ENCODE peak calls at places on chromosomes 5 and 9, in ten cellular contexts. E is CD4-positive, CD25-positive, alpha-beta regulatory T cell; Q is right cardiac atrium; L is A549; A is right lobe of liver; V is left ventricle myocardium inferior; K is esophagus squamous epithelium; S is kidney; X is gastrocnemius medialis; F is suprapubic skin. G is an unnamed sample. For H3K4me1, the result is how much of the 10 kb centered on the place peaks cover.

GRCh38 chr9:38026840-38027527 is 42.0 kb downstream of the SHB start:
- DNase-seq in Q (no peak), X (no peak), F (no peak), V (no peak), L (no peak), E (no peak), S (no peak), A (no peak), K (no peak), G (no peak)

GRCh38 chr5:56147679-56148230 is 85.4 kb downstream of the ANKRD55 start:
- DNase-seq in L (no peak), X (no peak), V (no peak), E (no peak), K (no peak), F (no peak), S (no peak), A (no peak), Q (no peak), G (no peak)

GRCh38 chr9:118170032-118170955 is 466.1 kb downstream of the TLR4 start:
- DNase-seq in S (peak), Q (no peak), E (no peak), L (peak), K (no peak), X (no peak), F (no peak), V (no peak), A (no peak), G (no peak)

GRCh38 chr5:127229185-127229889 is 61.3 kb upstream of the MEGF10 start:
- DNase-seq in S (peak), K (no peak), F (peak), L (peak), A (peak), Q (peak), X (peak), E (peak), V (peak), G (peak)

GRCh38 chr9:35945341-35946018 is 12.5 kb downstream of the OR2S2 start:
- DNase-seq in K (no peak), L (peak), A (peak), V (peak), Q (peak), F (peak), S (peak), E (peak), X (peak), G (no peak)

GRCh38 chr9:113985968-113986585 is 92.0 kb downstream of the AMBP start:
- DNase-seq in K (no peak), V (no peak), S (no peak), Q (no peak), A (no peak), E (no peak), X (no peak), L (no peak), F (no peak), G (no peak)

GRCh38 chr5:36373527-36374086 is 71.9 kb upstream of the RANBP3L start:
- DNase-seq in L (peak), S (peak), A (peak), F (peak), Q (peak), E (no peak), X (peak), K (no peak), V (peak), G (peak)

GRCh38 chr9:130450344-130451003 is 5.7 kb downstream of the ASS1 start:
- DNase-seq in F (no peak), S (peak), E (no peak), Q (peak), X (no peak), V (no peak), L (no peak), A (peak), K (no peak), G (no peak)

GRCh38 chr9:97514531-97514930 is 13.1 kb downstream of the TMOD1 start:
- DNase-seq in E (no peak), K (no peak), L (no peak), Q (no peak), V (peak), S (no peak), A (no peak), F (no peak), X (peak), G (peak)

GRCh38 chr9:33988219-33988890 is 60.3 kb downstream of the UBAP2 start:
- DNase-seq in E (peak), K (no peak), Q (no peak), X (no peak), V (no peak), F (no peak), L (no peak), S (no peak), A (no peak), G (no peak)

GRCh38 chr9:89778100-89779085 is 173.6 kb downstream of the GADD45G start:
- DNase-seq in L (no peak), F (peak), S (no peak), Q (peak), V (no peak), E (no peak), A (no peak), K (no peak), X (no peak), G (no peak)

GRCh38 chr5:33457124-33457523 is 16.4 kb downstream of the TARS1 start:
- DNase-seq in S (no peak), X (no peak), K (no peak), Q (no peak), F (no peak), E (no peak), V (no peak), L (no peak), A (no peak), G (no peak)

GRCh38 chr5:101561018-101561417 is 657.9 kb upstream of the ST8SIA4 start:
- DNase-seq in L (no peak), K (no peak), X (no peak), Q (no peak), F (no peak), S (no peak), E (no peak), A (no peak), V (no peak), G (no peak)

GRCh38 chr5:90871356-90871755 is 312.8 kb downstream of the ADGRV1 start:
- DNase-seq in L (no peak), Q (no peak), X (no peak), A (no peak), S (no peak), K (no peak), E (no peak), V (no peak), F (no peak), G (no peak)

DNA sequence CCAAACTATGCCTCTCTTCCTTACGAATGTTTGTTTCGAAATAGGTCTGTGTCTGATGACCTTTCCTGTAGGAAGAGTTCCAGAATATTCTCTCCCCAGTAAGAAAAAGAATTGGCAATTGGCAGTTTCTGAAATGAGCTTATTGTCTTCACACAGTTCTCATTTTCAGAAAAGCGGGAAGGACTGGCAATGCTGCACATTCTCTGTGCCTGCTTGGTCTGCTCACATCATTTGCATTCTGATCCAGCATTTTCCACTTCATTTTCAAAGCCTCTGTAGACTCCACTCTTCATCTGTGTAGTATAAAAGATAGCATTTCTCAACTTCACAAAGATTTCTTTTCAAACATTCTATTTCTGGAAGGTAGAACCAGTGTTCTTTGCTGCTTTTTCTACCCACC is 120.6 kb upstream of the CCDC112 start:
- DNase-seq in L (no peak), Q (no peak), K (no peak), F (no peak), A (no peak), X (no peak), V (no peak), E (no peak), S (no peak), G (no peak)
- H3K27ac ChIP-seq in L (no peak), Q (no peak), K (no peak), F (no peak), A (no peak), X (no peak), V (no peak), E (no peak), S (no peak), G (no peak)

GRCh38 chr9:92432972-92433548 is 8.8 kb upstream of the OMD start:
- DNase-seq in A (no peak), Q (no peak), V (no peak), F (no peak), E (no peak), X (no peak), K (no peak), L (no peak), S (no peak), G (no peak)

GRCh38 chr9:92438900-92439526 is 14.7 kb upstream of the OMD start:
- DNase-seq in F (no peak), V (no peak), K (no peak), Q (no peak), E (peak), S (no peak), X (no peak), A (no peak), L (peak), G (no peak)

GRCh38 chr9:92439921-92440750 is 15.9 kb upstream of the OMD start:
- DNase-seq in E (no peak), K (no peak), L (no peak), F (no peak), V (no peak), A (no peak), X (peak), S (no peak), Q (no peak), G (no peak)

GRCh38 chr9:92432350-92432749 is 8.1 kb upstream of the OMD start:
- DNase-seq in A (no peak), S (no peak), Q (no peak), E (no peak), F (no peak), X (no peak), K (no peak), V (no peak), L (no peak), G (no peak)

DNA sequence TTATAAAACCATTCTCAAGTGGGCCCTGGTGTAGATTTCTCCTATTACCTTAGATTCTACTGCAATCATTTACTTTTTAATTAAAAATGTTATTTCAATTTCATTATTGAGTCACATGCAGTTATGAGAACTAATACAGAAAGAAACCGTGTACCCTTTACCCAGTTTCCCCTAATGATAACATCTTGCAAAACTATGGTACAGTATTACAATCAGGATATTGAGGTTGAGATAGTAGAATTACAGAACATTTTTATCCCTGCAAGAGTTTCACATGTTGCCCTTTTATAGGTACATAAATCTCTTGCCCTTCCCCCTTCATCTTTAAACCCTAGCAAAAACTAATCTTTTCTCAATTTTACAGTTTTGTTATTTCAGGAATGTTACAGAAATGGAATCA is 11.0 kb upstream of the OMD start:
- DNase-seq in E (no peak), S (no peak), L (no peak), A (no peak), F (no peak), Q (no peak), V (no peak), K (no peak), X (no peak), G (no peak)
- H3K4me1 ChIP-seq in E (under half), S (under half), L (under half), A (under half), F (under half), Q (under half), V (under half), K (under half), X (under half), G (under half)

GRCh38 chr9:136011376-136011702 is 50.2 kb upstream of the UBAC1 start:
- DNase-seq in S (no peak), L (no peak), F (no peak), Q (no peak), E (no peak), X (no peak), K (no peak), A (no peak), V (no peak), G (no peak)
- H3K27ac ChIP-seq in S (peak), L (no peak), F (peak), Q (peak), E (no peak), X (peak), K (peak), A (peak), V (peak), G (peak)

DNA sequence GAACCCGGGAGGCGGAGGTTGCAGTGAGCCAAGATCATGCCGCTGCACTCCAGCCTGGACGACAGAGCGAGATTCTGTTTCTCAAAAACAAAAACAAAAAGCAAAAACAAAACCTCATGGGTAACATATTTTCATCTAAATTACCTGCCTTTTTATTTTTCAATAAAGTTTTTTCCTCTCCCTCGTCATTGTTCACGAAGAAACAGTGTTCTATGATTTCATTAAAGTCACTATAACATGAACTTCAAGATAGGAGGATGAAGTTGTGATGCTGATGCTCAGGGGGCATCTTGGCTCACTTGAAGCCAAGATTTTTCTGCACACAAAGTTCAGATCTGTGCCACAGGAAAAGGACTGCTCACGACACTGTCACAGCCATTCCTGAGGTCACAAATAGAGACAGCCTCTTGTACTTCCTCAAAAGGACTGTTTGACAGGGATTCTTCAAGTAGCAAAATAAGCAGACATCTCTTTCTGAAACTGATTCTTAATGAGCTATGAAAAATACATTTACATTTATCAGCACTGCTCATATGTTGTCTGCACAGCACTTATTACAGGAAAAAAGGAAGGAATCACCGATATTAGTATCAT is 16.1 kb downstream of the NIPSNAP3B start:
- DNase-seq in A (no peak), X (no peak), E (no peak), S (no peak), K (no peak), F (no peak), L (no peak), V (no peak), Q (no peak), G (no peak)
- H3K4me1 ChIP-seq in A (under half), X (under half), E (under half), S (under half), K (under half), F (under half), L (under half), V (half or more), Q (under half), G (under half)

DNA sequence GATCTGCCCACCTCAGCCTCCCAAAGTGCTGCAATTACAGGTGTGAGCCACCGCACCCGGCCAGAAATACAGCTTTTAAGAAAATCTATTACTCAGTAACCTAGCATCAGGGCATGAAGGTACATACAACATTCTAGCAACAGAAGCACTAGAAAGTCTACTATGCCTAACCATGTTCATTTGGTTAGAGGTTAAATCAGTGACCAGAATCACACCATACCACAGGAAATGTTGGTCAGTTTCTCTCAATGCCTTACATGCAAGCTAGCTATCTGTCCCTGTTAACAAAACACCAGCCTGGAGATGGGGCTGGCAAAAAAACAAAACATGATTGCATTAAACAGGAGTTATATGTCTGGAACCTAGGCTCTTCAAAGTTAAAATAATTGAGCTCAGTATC is 104.1 kb downstream of the STRBP start:
- DNase-seq in F (no peak), S (no peak), L (no peak), X (no peak), Q (no peak), A (no peak), V (no peak), E (no peak), K (no peak), G (no peak)
- H3K27ac ChIP-seq in F (peak), S (no peak), L (no peak), X (no peak), Q (no peak), A (no peak), V (no peak), E (no peak), K (no peak), G (no peak)

GRCh38 chr5:119346404-119346803 is 9.4 kb upstream of the TNFAIP8 start:
- DNase-seq in V (no peak), Q (no peak), L (no peak), F (no peak), K (no peak), A (no peak), X (no peak), S (no peak), E (no peak), G (no peak)
- H3K4me1 ChIP-seq in V (under half), Q (under half), L (under half), F (under half), K (under half), A (under half), X (under half), S (under half), E (half or more), G (under half)

DNA sequence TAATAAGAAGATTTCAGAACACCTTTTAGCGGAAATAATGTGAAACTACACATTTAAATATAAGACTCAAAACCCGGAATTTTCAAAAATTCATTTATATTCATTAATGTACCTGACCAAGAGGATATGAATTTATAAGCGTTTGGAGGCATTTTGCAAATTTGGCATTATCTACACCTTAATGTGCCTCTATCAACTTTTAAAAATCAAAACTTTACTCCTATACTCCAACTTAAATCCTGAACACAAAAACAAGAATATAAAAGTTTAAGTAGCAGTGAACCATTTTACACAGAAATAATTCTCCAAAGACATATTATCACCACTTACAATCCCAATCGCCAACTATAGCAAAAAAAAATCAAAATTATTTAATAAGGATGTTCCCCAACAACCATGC is 3.9 kb downstream of the ZNF608 start:
- DNase-seq in S (no peak), F (no peak), L (no peak), K (no peak), X (no peak), A (no peak), Q (no peak), E (no peak), V (no peak), G (no peak)
- H3K27ac ChIP-seq in S (peak), F (no peak), L (peak), K (peak), X (peak), A (no peak), Q (peak), E (no peak), V (peak), G (no peak)

DNA sequence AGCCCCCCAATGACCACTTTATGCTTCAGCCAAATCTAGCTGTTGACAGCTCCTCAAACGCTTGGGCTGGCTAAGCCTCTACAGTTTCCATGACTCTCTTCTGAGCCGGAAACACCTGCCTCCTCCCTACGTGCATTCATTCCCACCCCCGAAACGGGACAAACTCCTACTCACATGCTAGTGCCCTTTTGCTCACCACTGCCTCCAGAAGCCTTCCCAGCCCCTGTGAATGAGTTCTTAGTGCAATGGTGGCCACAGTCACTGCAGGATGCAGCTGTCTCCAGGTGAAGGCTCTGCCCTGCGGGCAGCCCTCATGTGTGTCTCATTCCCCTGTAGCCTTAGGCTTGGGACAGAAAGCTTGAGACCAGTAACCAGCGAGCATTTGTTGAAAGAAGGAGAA is 68.8 kb upstream of the DAB2IP start:
- DNase-seq in S (no peak), E (no peak), L (no peak), F (no peak), Q (no peak), A (no peak), X (no peak), V (no peak), K (no peak), G (no peak)
- H3K4me1 ChIP-seq in S (under half), E (under half), L (under half), F (under half), Q (under half), A (under half), X (under half), V (under half), K (under half), G (under half)

DNA sequence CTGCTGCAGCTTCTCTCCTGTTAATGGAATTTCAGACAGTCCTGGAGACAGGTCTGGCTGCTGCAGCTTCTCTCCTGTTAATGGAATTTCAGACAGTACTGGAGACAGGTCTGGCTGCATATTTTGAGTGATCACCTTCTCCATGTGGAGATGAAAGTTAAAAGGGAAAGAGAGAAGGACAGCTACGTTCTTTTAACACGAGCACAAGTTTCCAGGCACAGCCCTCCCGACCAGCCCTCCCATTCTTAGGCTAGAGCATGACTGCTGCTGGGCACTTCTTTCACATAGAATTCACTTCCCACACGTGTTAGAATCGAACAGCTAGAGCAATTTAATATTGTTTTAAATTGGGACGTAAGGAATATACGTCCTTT is 133.3 kb upstream of the DMRT1 start:
- DNase-seq in F (no peak), A (no peak), S (no peak), X (no peak), Q (no peak), E (no peak), L (no peak), V (no peak), K (no peak), G (no peak)
- H3K27ac ChIP-seq in F (peak), A (peak), S (peak), X (peak), Q (peak), E (no peak), L (no peak), V (peak), K (peak), G (peak)

DNA sequence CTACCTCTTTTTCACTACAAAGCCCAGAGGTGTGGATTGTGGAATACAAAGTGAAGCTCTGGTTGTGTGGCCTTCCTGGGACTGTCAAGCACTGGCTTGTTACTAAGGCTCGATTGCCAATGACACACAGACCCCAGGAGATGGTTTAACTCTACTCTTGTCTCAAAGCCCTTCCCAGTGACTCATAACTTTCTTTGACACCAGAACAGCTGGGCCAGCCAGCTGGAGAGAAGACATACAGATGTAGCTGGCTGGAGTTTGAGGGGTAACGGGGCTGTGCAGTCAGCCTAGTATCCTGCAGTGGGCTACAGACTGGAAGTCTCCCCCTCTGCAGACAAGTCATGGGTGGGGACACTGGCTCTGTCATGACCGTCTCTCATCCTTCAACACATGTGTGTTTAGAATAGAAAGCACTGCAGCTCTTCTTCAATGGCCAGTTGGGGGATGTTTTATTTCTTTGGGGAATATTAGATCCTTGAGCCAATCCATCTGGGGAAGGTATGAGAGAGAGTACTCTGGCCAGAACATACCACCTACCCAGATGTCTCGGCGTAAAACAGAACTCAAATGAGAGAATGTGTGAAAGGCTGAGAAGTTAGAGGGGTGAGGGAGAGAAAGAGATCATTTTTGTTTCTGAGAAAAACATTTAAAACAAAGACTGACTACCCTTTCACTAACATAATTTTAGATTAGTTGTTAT is 53.3 kb downstream of the SEMA6A start:
- DNase-seq in F (no peak), A (no peak), X (peak), L (no peak), E (no peak), V (peak), K (no peak), S (no peak), Q (peak), G (no peak)
- H3K4me1 ChIP-seq in F (under half), A (under half), X (under half), L (under half), E (under half), V (half or more), K (under half), S (under half), Q (under half), G (under half)

G was measured in ascending aorta.